ENCODE peak calls at places on chromosomes 12 and 14, in five cellular contexts. B is IMR-90, U is gastrocnemius medialis, R is heart left ventricle, T is spleen. H is an unnamed sample.
A peak's percentile ranks its signal among the peaks of the same experiment; 100 is the strongest.

GRCh38 chr12:12191008-12191407 is 75.8 kb downstream of the LRP6 start:
- DNase-seq in B (no peak), U (no peak), R (no peak), T (no peak), H (no peak)

GRCh38 chr14:32366995-32367394 is 37.9 kb downstream of the AKAP6 start:
- DNase-seq in B (no peak), U (no peak), R (no peak), T (no peak), H (no peak)

GRCh38 chr12:58893421-58893986 is 26.8 kb downstream of the LRIG3 start:
- DNase-seq in B (peak; percentile 61), U (no peak), R (no peak), T (no peak), H (no peak)

GRCh38 chr12:49962861-49963765 is 1.4 kb downstream of the AQP5 start:
- DNase-seq in B (no peak), U (no peak), R (peak; percentile 84), T (peak; percentile 71), H (peak; percentile 76)

GRCh38 chr14:65251213-65251612 is 148.9 kb upstream of the MAX start:
- DNase-seq in B (peak; percentile 87), U (no peak), R (no peak), T (no peak), H (no peak)

GRCh38 chr14:102777711-102778615 is 714 bp downstream of the TRAF3 start:
- DNase-seq in B (peak; percentile 47), U (no peak), R (no peak), T (peak; percentile 88), H (no peak)

GRCh38 chr12:60394680-60395079 is 798.9 kb downstream of the SLC16A7 start:
- DNase-seq in B (peak; percentile 85), U (no peak), R (no peak), T (no peak), H (no peak)

GRCh38 chr12:42779186-42779859 is 189.8 kb upstream of the PRICKLE1 start:
- DNase-seq in B (peak; percentile 63), U (peak; percentile 17), R (no peak), T (no peak), H (no peak)

GRCh38 chr12:87074801-87075200 is 818.6 kb upstream of the MGAT4C start:
- DNase-seq in B (peak; percentile 5), U (no peak), R (no peak), T (no peak), H (no peak)

GRCh38 chr12:66020481-66020880 is 110.1 kb downstream of the LLPH start:
- DNase-seq in B (no peak), U (no peak), R (no peak), T (no peak), H (no peak)

GRCh38 chr12:66024966-66025365 is 105.6 kb downstream of the LLPH start:
- DNase-seq in B (no peak), U (no peak), R (no peak), T (no peak), H (no peak)

GRCh38 chr12:66030217-66030781 is 100.3 kb downstream of the LLPH start:
- DNase-seq in B (no peak), U (no peak), R (no peak), T (no peak), H (no peak)

GRCh38 chr12:66028388-66028787 is 102.2 kb downstream of the LLPH start:
- DNase-seq in B (no peak), U (no peak), R (no peak), T (no peak), H (no peak)

DNA sequence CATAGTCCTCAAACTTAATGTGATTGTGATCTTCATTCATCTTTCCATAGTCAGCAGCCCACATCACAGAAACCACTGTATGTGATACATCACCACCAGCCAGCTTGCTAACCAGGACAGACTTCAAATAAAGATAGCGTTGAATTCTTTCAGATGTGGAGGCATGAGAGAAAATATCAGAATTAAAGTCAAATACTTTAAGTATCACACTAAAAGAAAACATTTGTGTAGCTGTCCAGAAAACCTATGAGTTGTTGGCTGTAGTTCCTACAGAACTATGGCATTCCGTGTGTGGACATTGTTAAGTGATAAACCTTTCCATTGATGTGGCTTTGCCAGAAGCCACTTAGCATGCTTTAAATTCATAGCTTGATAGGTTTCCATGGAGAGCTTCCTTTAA is 105.1 kb downstream of the LLPH start:
- DNase-seq in B (no peak), U (no peak), R (no peak), T (no peak), H (no peak)
- H3K4me1 ChIP-seq in B (no peaks in the 10 kb centered on the region), U (no peaks in the 10 kb centered on the region), R (no peaks in the 10 kb centered on the region), T (no peaks in the 10 kb centered on the region), H (no peaks in the 10 kb centered on the region)

GRCh38 chr14:76498976-76499375 is 123.0 kb downstream of the ESRRB start:
- DNase-seq in B (no peak), U (no peak), R (no peak), T (peak; percentile 71), H (no peak)

GRCh38 chr14:76501156-76501555 is 125.2 kb downstream of the ESRRB start:
- DNase-seq in B (no peak), U (no peak), R (no peak), T (peak; percentile 35), H (no peak)

GRCh38 chr14:76500011-76500410 is 124.1 kb downstream of the ESRRB start:
- DNase-seq in B (peak; percentile 20), U (no peak), R (no peak), T (peak; percentile 57), H (no peak)

GRCh38 chr14:76499399-76499798 is 123.5 kb downstream of the ESRRB start:
- DNase-seq in B (no peak), U (no peak), R (no peak), T (peak; percentile 58), H (no peak)

GRCh38 chr14:76500480-76500879 is 124.5 kb downstream of the ESRRB start:
- DNase-seq in B (no peak), U (no peak), R (no peak), T (peak; percentile 34), H (no peak)
- TF ChIP-seq POLR2A in B (no peak), U (no peak), R (no peak), T (no peak), H (no peak)

GRCh38 chr14:99593971-99594841 is 9.8 kb downstream of the CCDC85C start:
- DNase-seq in B (no peak), U (no peak), R (no peak), T (no peak), H (no peak)
- H3K27ac ChIP-seq in B (no peak overlapping the region), U (peak overlapping the region; percentile 70), R (no peak overlapping the region), T (peak overlapping the region; percentile 76), H (no peak overlapping the region)

DNA sequence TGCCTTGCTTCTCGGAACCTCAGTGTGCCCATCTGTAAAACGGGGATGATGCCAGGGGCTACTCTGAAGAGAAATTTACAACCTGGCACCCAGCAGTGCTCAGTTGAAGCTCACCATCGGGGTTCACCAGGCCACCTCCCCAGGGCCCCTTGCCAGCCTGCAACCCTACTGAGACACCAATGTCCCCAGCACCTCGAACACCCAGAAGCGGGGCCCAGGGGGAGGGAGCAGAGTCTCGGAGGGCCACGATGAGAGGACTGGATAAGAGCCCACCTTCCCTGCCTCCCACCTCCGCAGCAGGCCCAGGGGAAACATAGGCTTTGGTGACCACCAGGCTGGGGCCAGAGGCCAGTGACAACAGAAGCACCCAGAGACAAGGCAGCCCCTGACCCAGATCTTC is 22.4 kb downstream of the NCOR2 start:
- DNase-seq in B (no peak), U (no peak), R (no peak), T (peak; percentile 73), H (no peak)
- H3K4me1 ChIP-seq in B (peaks cover 26% of the 10 kb centered on the region), U (peaks cover 53% of the 10 kb centered on the region), R (peaks cover 73% of the 10 kb centered on the region), T (peaks cover 83% of the 10 kb centered on the region), H (peaks cover 54% of the 10 kb centered on the region)

GRCh38 chr12:53184828-53185227 is 4.1 kb upstream of the CSAD start:
- DNase-seq in B (no peak), U (no peak), R (no peak), T (no peak), H (no peak)
- TF ChIP-seq POLR2A in B (no peak), U (no peak), R (no peak), T (no peak), H (no peak)

GRCh38 chr12:3350432-3350831 is 140.6 kb upstream of the PRMT8 start:
- DNase-seq in B (no peak), U (no peak), R (no peak), T (no peak), H (no peak)
- H3K27ac ChIP-seq in B (no peak overlapping the region), U (no peak overlapping the region), R (no peak overlapping the region), T (no peak overlapping the region), H (no peak overlapping the region)

GRCh38 chr14:74592476-74593191 is 19.4 kb downstream of the LTBP2 start:
- DNase-seq in B (no peak), U (no peak), R (peak; percentile 60), T (peak; percentile 68), H (no peak)
- H3K4me1 ChIP-seq in B (peaks cover 46% of the 10 kb centered on the region), U (peaks cover 37% of the 10 kb centered on the region), R (peaks cover 72% of the 10 kb centered on the region), T (peaks cover 27% of the 10 kb centered on the region), H (peaks cover 11% of the 10 kb centered on the region)

DNA sequence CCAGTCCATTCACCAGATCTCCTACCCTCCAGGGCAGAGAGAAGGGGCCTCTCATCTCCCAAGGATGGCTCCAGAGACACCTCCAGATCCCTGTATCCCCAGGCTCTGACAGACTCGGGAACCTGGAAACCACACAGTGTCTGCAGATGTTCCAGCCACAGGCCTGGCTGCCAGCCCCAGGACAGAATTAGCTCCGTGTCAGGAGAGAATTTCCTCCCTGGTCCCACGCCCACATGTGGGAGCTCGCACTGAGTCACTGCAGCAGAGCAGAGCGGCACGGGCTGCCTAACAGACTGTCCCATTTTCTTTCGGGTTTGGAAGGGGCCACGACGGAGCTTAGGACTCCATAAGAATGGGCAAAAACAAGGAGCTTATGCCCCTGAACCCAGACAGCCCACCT is 33.6 kb downstream of the CMKLR1 start:
- DNase-seq in B (peak; percentile 71), U (peak; percentile 67), R (peak; percentile 92), T (peak; percentile 80), H (peak; percentile 62)
- TF ChIP-seq POLR2A in B (no peak), U (peak; percentile 37), R (peak; percentile 56), T (no peak), H (no peak)